ENCODE peak calls at places on chromosomes 7 and 10, in four cellular contexts. K, D, F and T are unnamed samples.

GRCh38 chr7:36119005-36119711 is 33.9 kb upstream of the EEPD1 start:
- DNase-seq in D (no peak), K (peak), F (no peak), T (no peak)

GRCh38 chr10:132167041-132167674 is 19.6 kb upstream of the DPYSL4 start:
- DNase-seq in K (no peak), D (no peak), F (no peak), T (no peak)

GRCh38 chr7:100839361-100839760 is 12.0 kb upstream of the EPHB4 start:
- DNase-seq in D (no peak), F (no peak), K (no peak), T (no peak)

GRCh38 chr10:26503911-26504310 is 65.8 kb downstream of the APBB1IP start:
- DNase-seq in K (no peak), F (no peak), D (no peak), T (peak)

GRCh38 chr10:109037978-109038377 is 885.3 kb downstream of the XPNPEP1 start:
- DNase-seq in D (no peak), F (no peak), K (no peak), T (no peak)

GRCh38 chr10:97683556-97684357 is 3.3 kb downstream of the AVPI1 start:
- DNase-seq in D (no peak), K (no peak), F (no peak), T (no peak)

GRCh38 chr10:122261584-122261983 is 9.5 kb upstream of the BTBD16 start:
- DNase-seq in K (no peak), F (no peak), D (no peak), T (no peak)

GRCh38 chr10:79431891-79432831 is 13.3 kb downstream of the ZCCHC24 start:
- DNase-seq in F (no peak), D (no peak), K (no peak), T (no peak)

GRCh38 chr10:71899665-71900412 is 48.8 kb upstream of the PSAP start:
- DNase-seq in D (no peak), F (no peak), K (no peak), T (no peak)

GRCh38 chr10:110901954-110902819 is 16.8 kb downstream of the BBIP1 start:
- DNase-seq in D (no peak), K (no peak), F (peak), T (no peak)

GRCh38 chr7:122067077-122067476 is 77.0 kb downstream of the AASS start:
- DNase-seq in D (no peak), F (no peak), K (no peak), T (no peak)

GRCh38 chr7:117480978-117481377 is 1.2 kb downstream of the CFTR start:
- DNase-seq in K (no peak), F (no peak), D (no peak), T (peak)

GRCh38 chr10:71761105-71761511 is 12.2 kb downstream of the VSIR start:
- DNase-seq in F (no peak), K (no peak), D (no peak), T (no peak)

GRCh38 chr10:17548786-17549185 is 68.4 kb downstream of the HACD1 start:
- DNase-seq in D (no peak), K (no peak), F (no peak), T (no peak)

GRCh38 chr10:42652860-42653259 is 14.5 kb upstream of the ZNF33B start:
- DNase-seq in K (no peak), F (no peak), D (no peak), T (no peak)

GRCh38 chr10:88392222-88392621 is 190.9 kb downstream of the RNLS start:
- DNase-seq in D (peak), F (no peak), K (no peak), T (no peak)

GRCh38 chr10:104643023-104643663 is 2.1 kb downstream of the SORCS3 start:
- DNase-seq in D (no peak), K (no peak), F (no peak), T (no peak)

GRCh38 chr7:80224416-80224815 is 89.8 kb downstream of the GNAI1 start:
- DNase-seq in K (no peak), D (no peak), F (no peak), T (no peak)

GRCh38 chr10:13528875-13529713 is at the start of gene BEND7:
- DNase-seq in K (no peak), D (no peak), F (peak), T (peak)

GRCh38 chr10:106467506-106467905 is 697.0 kb downstream of the SORCS1 start:
- DNase-seq in D (no peak), K (no peak), F (no peak), T (no peak)

GRCh38 chr10:79452174-79452611 is 6.8 kb upstream of the ZCCHC24 start:
- DNase-seq in K (no peak), D (no peak), F (no peak), T (no peak)

GRCh38 chr7:73428697-73429005 is 4.9 kb upstream of the FZD9 start:
- DNase-seq in F (no peak), D (no peak), K (no peak), T (no peak)

GRCh38 chr7:90488220-90488619 is 18.8 kb downstream of the PTTG1IP2 start:
- DNase-seq in F (no peak), K (no peak), D (no peak), T (no peak)

GRCh38 chr7:67618569-67619543 is 622.2 kb downstream of the TYW1 start:
- DNase-seq in F (no peak), K (no peak), D (no peak), T (peak)

GRCh38 chr7:98276241-98276761 is 5.2 kb upstream of the BRI3 start:
- DNase-seq in K (peak), D (no peak), F (no peak), T (no peak)

GRCh38 chr10:79385804-79386531 is 38.7 kb downstream of the PPIF start:
- DNase-seq in F (no peak), D (no peak), K (no peak), T (no peak)

GRCh38 chr10:110456523-110457091 is 41.1 kb upstream of the DUSP5 start:
- DNase-seq in F (no peak), D (no peak), K (no peak), T (no peak)

GRCh38 chr10:778626-779330 is 89.3 kb upstream of the DIP2C start:
- DNase-seq in D (no peak), F (no peak), K (no peak), T (no peak)

DNA sequence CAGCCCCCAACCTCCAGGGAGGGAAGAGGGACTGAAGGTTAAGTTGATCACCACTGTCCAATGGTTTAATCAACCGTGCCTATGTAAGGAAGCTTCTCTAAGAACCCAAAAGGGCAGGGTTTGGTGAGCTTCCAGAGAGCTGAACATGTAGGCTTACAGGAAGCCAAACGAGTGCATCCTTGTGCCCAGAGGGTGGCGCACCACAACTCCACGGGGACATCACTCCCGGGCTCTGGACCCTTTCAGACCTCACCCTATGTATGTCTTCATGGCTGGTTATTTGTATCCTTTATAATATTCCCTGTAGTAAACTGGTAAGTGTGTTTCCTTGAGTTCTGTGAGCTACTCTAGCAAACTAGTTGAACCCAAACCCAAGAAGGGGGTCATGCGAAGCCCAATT is 11.5 kb upstream of the NFKB2 start:
- DNase-seq in F (peak), D (no peak), K (no peak), T (peak)
- TF ChIP-seq FOXK2 in F (no peak), D (no peak), K (no peak), T (no peak)

DNA sequence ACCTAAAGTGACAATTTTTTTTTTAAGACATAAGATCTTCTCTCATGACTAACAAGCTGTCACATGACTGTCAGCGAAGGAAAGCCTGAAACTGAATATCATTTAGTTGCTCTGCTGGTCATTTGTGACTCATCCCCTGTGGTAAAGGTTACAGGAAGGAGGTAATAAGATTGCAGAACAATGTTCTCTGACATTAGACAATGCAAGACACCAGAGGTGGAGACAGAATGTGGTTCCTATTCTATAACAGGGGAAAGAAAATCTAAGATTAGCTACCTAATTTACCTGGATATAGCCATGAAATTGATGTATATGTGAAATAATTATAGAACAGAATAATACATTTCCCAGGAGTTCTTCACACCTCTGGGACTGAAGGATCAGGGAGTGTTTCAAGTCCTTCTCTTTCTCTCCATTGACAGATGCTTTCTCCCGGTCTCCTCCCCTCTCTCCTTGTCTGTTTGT is 47.7 kb downstream of the LRGUK start:
- DNase-seq in D (peak), K (peak), F (peak), T (no peak)
- TF ChIP-seq FOXK2 in D (no peak), K (no peak), F (peak), T (no peak)

DNA sequence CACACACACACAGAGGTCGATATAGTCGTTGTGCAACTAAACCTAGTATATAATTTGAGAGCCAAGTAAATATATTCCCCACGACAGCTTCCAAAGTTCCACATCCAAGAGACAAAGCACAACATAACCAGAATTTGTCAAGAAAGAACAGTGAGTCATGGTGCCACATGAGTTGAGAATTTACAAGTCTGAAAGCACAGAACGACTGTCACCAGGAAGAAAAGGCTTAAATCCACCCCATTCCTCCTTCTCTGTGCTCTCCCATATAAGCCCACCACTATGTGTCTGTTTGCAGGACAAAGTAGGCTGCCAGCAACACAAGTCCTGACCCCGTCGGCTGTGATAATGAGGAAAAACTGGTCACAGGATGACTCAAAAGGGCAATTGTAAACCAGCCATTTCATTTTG is 32.8 kb downstream of the GSAP start:
- DNase-seq in F (no peak), K (peak), D (no peak), T (no peak)
- TF ChIP-seq FOXK2 in F (no peak), K (no peak), D (no peak), T (no peak)

DNA sequence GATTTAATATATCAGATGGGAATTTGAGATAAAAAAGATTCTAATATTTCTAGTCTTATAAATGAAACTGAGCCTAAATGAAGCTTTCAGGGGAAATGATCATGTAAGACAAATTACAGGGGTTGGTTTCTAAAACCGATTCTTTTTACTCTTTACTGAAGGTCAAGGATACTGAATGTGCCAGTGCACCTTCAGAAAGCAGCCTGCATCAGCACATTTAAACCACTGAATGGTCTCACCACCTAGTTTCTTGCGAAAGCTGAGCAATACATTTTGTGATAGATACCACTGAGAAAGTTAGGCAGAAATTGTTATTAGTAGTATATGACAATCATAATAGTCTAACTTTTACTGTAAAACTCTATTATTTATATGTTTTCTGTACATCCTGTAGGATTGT is 180.7 kb downstream of the PCDH15 start:
- DNase-seq in K (no peak), F (no peak), D (no peak), T (no peak)
- TF ChIP-seq FOXK2 in K (no peak), F (no peak), D (no peak), T (no peak)

GRCh38 chr10:10500941-10501340 is 516.7 kb upstream of the CELF2 start:
- DNase-seq in K (no peak), F (no peak), D (no peak), T (no peak)
- TF ChIP-seq FOXK2 in K (no peak), F (no peak), D (no peak), T (no peak)

GRCh38 chr7:29851487-29851886 is 45.2 kb downstream of the WIPF3 start:
- DNase-seq in F (no peak), D (no peak), K (no peak), T (no peak)
- TF ChIP-seq FOXK2 in F (no peak), D (no peak), K (no peak), T (no peak)